ENCODE peak calls at places on chromosomes 3 and 15, in ten cellular contexts. H is heart right ventricle; U is esophagus squamous epithelium; J is tibial nerve; R is PC-3; N is CD8-positive, alpha-beta T cell; E is left lung; Z is Panc1; V is colonic mucosa; C is IMR-90. Y is an unnamed sample.

GRCh38 chr3:39990532-39990931 is 181.1 kb downstream of the MYRIP start:
- DNase-seq in H (no peak), U (no peak), J (no peak), R (peak; percentile 60), N (no peak), E (no peak), Z (peak; percentile 12), V (peak; percentile 61), C (peak; percentile 3), Y (peak; percentile 61)

GRCh38 chr3:132034486-132035464 is at the start of gene CPNE4:
- DNase-seq in H (peak; percentile 75), U (no peak), J (peak; percentile 14), R (peak; percentile 10), N (peak; percentile 39), E (peak; percentile 72), Z (peak; percentile 20), V (peak; percentile 77), C (peak; percentile 51), Y (peak; percentile 69)

GRCh38 chr3:101131767-101132166 is 138.5 kb upstream of the ABI3BP start:
- DNase-seq in H (no peak), U (no peak), J (no peak), R (peak; percentile 9), N (no peak), E (no peak), Z (no peak), V (no peak), C (no peak), Y (no peak)

GRCh38 chr15:85959573-85959972 is 120.1 kb upstream of the AGBL1 start:
- DNase-seq in H (no peak), U (no peak), J (no peak), R (no peak), N (no peak), E (no peak), Z (no peak), V (no peak), C (no peak), Y (no peak)

GRCh38 chr15:82572986-82573385 is 32.7 kb upstream of the RPS17 start:
- DNase-seq in H (no peak), U (no peak), J (no peak), R (no peak), N (no peak), E (no peak), Z (no peak), V (no peak), C (no peak), Y (no peak)

GRCh38 chr3:98557324-98558010 is 25.7 kb downstream of the GPR15 start:
- DNase-seq in H (no peak), U (no peak), J (no peak), R (no peak), N (no peak), E (no peak), Z (no peak), V (no peak), C (no peak), Y (no peak)

GRCh38 chr3:64975138-64975537 is 287.3 kb upstream of the ADAMTS9 start:
- DNase-seq in H (peak; percentile 50), U (no peak), J (no peak), R (no peak), N (no peak), E (no peak), Z (no peak), V (no peak), C (no peak), Y (no peak)

GRCh38 chr3:50125541-50126286 is 29.4 kb upstream of the SEMA3F start:
- DNase-seq in H (no peak), U (no peak), J (no peak), R (no peak), N (no peak), E (peak; percentile 13), Z (no peak), V (no peak), C (no peak), Y (no peak)

GRCh38 chr3:43907508-43907858 is 216.7 kb downstream of the ABHD5 start:
- DNase-seq in H (no peak), U (no peak), J (no peak), R (no peak), N (no peak), E (no peak), Z (no peak), V (no peak), C (no peak), Y (no peak)

GRCh38 chr3:8851703-8852102 is 82.3 kb upstream of the OXTR start:
- DNase-seq in H (no peak), U (no peak), J (no peak), R (peak; percentile 46), N (no peak), E (no peak), Z (no peak), V (no peak), C (peak; percentile 74), Y (no peak)

GRCh38 chr15:73751481-73751880 is 1.7 kb downstream of the INSYN1 start:
- DNase-seq in H (no peak), U (no peak), J (no peak), R (no peak), N (no peak), E (no peak), Z (no peak), V (no peak), C (no peak), Y (no peak)

GRCh38 chr3:192992346-192992745 is 74.7 kb upstream of the MB21D2 start:
- DNase-seq in H (no peak), U (no peak), J (no peak), R (no peak), N (no peak), E (no peak), Z (no peak), V (no peak), C (no peak), Y (no peak)

GRCh38 chr3:41200669-41201021 is 1.3 kb downstream of the CTNNB1 start:
- DNase-seq in H (peak; percentile 14), U (no peak), J (no peak), R (peak; percentile 39), N (peak; percentile 24), E (no peak), Z (no peak), V (peak; percentile 41), C (peak; percentile 51), Y (no peak)

GRCh38 chr15:60345616-60346015 is 52.2 kb downstream of the ANXA2 start:
- DNase-seq in H (no peak), U (no peak), J (no peak), R (no peak), N (no peak), E (no peak), Z (no peak), V (no peak), C (no peak), Y (no peak)
- H3K4me1 ChIP-seq in H (no peaks in the 10 kb centered on the region), U (no peaks in the 10 kb centered on the region), J (no peaks in the 10 kb centered on the region), R (no peaks in the 10 kb centered on the region), N (no peaks in the 10 kb centered on the region), E (no peaks in the 10 kb centered on the region), Z (peaks cover 54% of the 10 kb centered on the region), V (no peaks in the 10 kb centered on the region), C (peaks cover 1% of the 10 kb centered on the region), Y (no peaks in the 10 kb centered on the region)

GRCh38 chr15:71746719-71747118 is 63.6 kb upstream of the NR2E3 start:
- DNase-seq in H (no peak), U (no peak), J (no peak), R (peak; percentile 96), N (no peak), E (no peak), Z (no peak), V (peak; percentile 29), C (no peak), Y (no peak)
- H3K4me1 ChIP-seq in H (no peaks in the 10 kb centered on the region), U (no peaks in the 10 kb centered on the region), J (no peaks in the 10 kb centered on the region), R (peaks cover 56% of the 10 kb centered on the region), N (no peaks in the 10 kb centered on the region), E (peaks cover 6% of the 10 kb centered on the region), Z (peaks cover 24% of the 10 kb centered on the region), V (no peaks in the 10 kb centered on the region), C (peaks cover 13% of the 10 kb centered on the region), Y (peaks cover 11% of the 10 kb centered on the region)

GRCh38 chr3:32498992-32499391 is 3.7 kb downstream of the CMTM6 start:
- DNase-seq in H (no peak), U (no peak), J (no peak), R (no peak), N (no peak), E (no peak), Z (no peak), V (no peak), C (no peak), Y (no peak)

GRCh38 chr3:32492684-32493436 is 9.8 kb downstream of the CMTM6 start:
- DNase-seq in H (no peak), U (no peak), J (no peak), R (no peak), N (no peak), E (no peak), Z (no peak), V (no peak), C (peak; percentile 46), Y (no peak)

GRCh38 chr3:32495085-32495484 is 7.6 kb downstream of the CMTM6 start:
- DNase-seq in H (no peak), U (no peak), J (no peak), R (no peak), N (no peak), E (no peak), Z (no peak), V (no peak), C (no peak), Y (no peak)

GRCh38 chr3:32493437-32494414 is 8.9 kb downstream of the CMTM6 start:
- DNase-seq in H (no peak), U (no peak), J (no peak), R (no peak), N (no peak), E (no peak), Z (no peak), V (no peak), C (peak; percentile 40), Y (no peak)

DNA sequence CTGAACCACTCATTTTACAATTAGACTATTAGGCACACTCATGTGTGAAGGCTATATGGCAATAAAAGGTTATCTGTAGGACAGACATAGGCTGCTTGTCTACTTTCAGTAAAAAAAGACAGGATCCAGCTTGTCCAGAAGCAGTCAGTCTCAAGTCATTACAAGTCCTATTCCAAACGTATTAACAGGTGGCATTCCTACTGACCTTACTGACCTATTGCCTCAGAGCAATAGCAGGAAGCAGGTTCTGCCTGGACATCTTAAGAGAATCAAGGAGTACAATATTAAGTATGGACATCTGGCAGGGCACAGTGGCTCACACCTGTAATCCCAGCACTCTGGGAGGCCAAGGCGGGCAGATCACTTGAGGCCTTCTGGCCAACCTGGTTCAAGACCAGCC is 7.0 kb downstream of the CMTM6 start:
- DNase-seq in H (no peak), U (no peak), J (no peak), R (no peak), N (no peak), E (no peak), Z (no peak), V (no peak), C (no peak), Y (no peak)
- H3K4me1 ChIP-seq in H (peaks cover 69% of the 10 kb centered on the region), U (no peaks in the 10 kb centered on the region), J (no peaks in the 10 kb centered on the region), R (peaks cover 3% of the 10 kb centered on the region), N (peaks cover 4% of the 10 kb centered on the region), E (peaks cover 74% of the 10 kb centered on the region), Z (peaks cover 20% of the 10 kb centered on the region), V (peaks cover 14% of the 10 kb centered on the region), C (peaks cover 9% of the 10 kb centered on the region), Y (peaks cover 8% of the 10 kb centered on the region)

DNA sequence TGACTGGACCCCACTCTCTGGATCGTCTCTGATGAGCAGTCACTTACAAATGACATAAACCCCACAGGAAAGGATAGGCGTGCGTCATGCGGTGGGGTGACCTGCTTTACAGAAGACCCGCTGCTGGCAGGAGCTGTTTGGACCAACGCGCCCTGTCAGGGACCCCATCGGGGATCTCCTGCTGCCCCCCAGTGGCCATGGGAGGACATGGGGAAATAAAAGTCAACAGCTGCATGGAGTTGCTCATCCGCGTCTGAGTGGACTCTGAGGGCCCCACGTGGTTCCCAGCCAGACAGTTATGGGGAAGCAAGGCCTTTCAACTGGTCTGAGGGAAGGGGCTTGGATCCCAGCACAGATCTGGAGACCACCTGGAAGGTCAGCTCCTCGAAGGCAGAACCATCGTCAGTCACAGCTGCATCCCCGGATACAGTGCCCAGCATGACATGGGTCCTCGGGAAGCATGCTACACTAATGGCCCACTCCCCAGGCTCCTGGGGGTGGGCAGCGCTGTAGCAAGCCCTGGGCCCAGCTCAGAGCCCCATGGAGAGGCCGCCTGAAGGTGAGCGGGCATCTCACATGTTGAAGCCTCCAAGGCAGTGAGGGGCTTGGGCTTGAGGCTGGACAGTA is 32.1 kb downstream of the PTH1R start:
- DNase-seq in H (peak; percentile 89), U (no peak), J (peak; percentile 64), R (peak; percentile 87), N (peak; percentile 81), E (peak; percentile 84), Z (peak; percentile 55), V (peak; percentile 85), C (peak; percentile 85), Y (peak; percentile 84)
- H3K4me1 ChIP-seq in H (peaks cover 24% of the 10 kb centered on the region), U (peaks cover 17% of the 10 kb centered on the region), J (peaks cover 2% of the 10 kb centered on the region), R (peaks cover 5% of the 10 kb centered on the region), N (peaks cover 17% of the 10 kb centered on the region), E (peaks cover 12% of the 10 kb centered on the region), Z (no peaks in the 10 kb centered on the region), V (peaks cover 8% of the 10 kb centered on the region), C (peaks cover 9% of the 10 kb centered on the region), Y (peaks cover 16% of the 10 kb centered on the region)